ENCODE peak calls at places on chromosomes 11 and 22, in five cellular contexts. Z, I, J, L and R are unnamed samples.

GRCh38 chr22:36769541-36769940 is 6.4 kb downstream of the IFT27 start:
- DNase-seq in Z (no peak), I (no peak), J (no peak), L (no peak), R (no peak)

GRCh38 chr22:28952857-28953256 is 69.5 kb downstream of the ZNRF3 start:
- DNase-seq in Z (peak; percentile 43), I (no peak), J (no peak), L (peak; percentile 24), R (no peak)

GRCh38 chr22:23784215-23784732 is 2.5 kb upstream of the SMARCB1 start:
- DNase-seq in Z (no peak), I (no peak), J (no peak), L (no peak), R (no peak)

GRCh38 chr22:24521791-24522245 is 26.7 kb downstream of the UPB1 start:
- DNase-seq in Z (peak; percentile 81), I (peak; percentile 48), J (no peak), L (no peak), R (peak; percentile 73)

GRCh38 chr11:20303451-20303965 is 60.0 kb upstream of the HTATIP2 start:
- DNase-seq in Z (no peak), I (no peak), J (no peak), L (no peak), R (no peak)

GRCh38 chr11:7612661-7613393 is 60.5 kb downstream of the CYB5R2 start:
- DNase-seq in Z (no peak), I (no peak), J (no peak), L (no peak), R (no peak)

GRCh38 chr11:6219359-6219758 is 14.0 kb downstream of the C11orf42 start:
- DNase-seq in Z (no peak), I (no peak), J (no peak), L (peak; percentile 77), R (no peak)

GRCh38 chr11:35334385-35335090 is 84.8 kb downstream of the SLC1A2 start:
- DNase-seq in Z (no peak), I (no peak), J (no peak), L (no peak), R (peak; percentile 47)

GRCh38 chr11:23311986-23312940 is 452.0 kb upstream of the CCDC179 start:
- DNase-seq in Z (no peak), I (no peak), J (no peak), L (no peak), R (no peak)

GRCh38 chr11:114322934-114323333 is 26.7 kb downstream of the NNMT start:
- DNase-seq in Z (no peak), I (no peak), J (no peak), L (no peak), R (no peak)

GRCh38 chr22:22111267-22111751 is 128.7 kb upstream of the TOP3B start:
- DNase-seq in Z (no peak), I (no peak), J (no peak), L (peak; percentile 17), R (peak; percentile 86)

GRCh38 chr11:61507962-61508824 is at the start of gene LRRC10B:
- DNase-seq in Z (no peak), I (peak; percentile 45), J (no peak), L (no peak), R (peak; percentile 45)

GRCh38 chr11:6576471-6577373 is 26.7 kb downstream of the RRP8 start:
- DNase-seq in Z (no peak), I (no peak), J (no peak), L (no peak), R (no peak)

GRCh38 chr11:66317322-66317765 is 500 bp upstream of the CD248 start:
- DNase-seq in Z (no peak), I (no peak), J (peak; percentile 47), L (no peak), R (no peak)

GRCh38 chr11:122731500-122731913 is 76.0 kb downstream of the UBASH3B start:
- DNase-seq in Z (no peak), I (no peak), J (no peak), L (no peak), R (no peak)

GRCh38 chr22:24516301-24516737 is 21.2 kb downstream of the UPB1 start:
- DNase-seq in Z (no peak), I (no peak), J (no peak), L (peak; percentile 78), R (peak; percentile 52)

GRCh38 chr11:8093931-8094575 is 13.0 kb downstream of the TUB start:
- DNase-seq in Z (no peak), I (no peak), J (no peak), L (no peak), R (no peak)

GRCh38 chr11:26621147-26621546 is 49.1 kb upstream of the MUC15 start:
- DNase-seq in Z (no peak), I (no peak), J (no peak), L (peak; percentile 81), R (no peak)

GRCh38 chr22:36977401-36977861 is 41.8 kb downstream of the TST start:
- DNase-seq in Z (peak; percentile 47), I (peak; percentile 59), J (peak; percentile 71), L (no peak), R (peak; percentile 82)

GRCh38 chr11:72421351-72421750 is 13.0 kb downstream of the CLPB start:
- DNase-seq in Z (no peak), I (no peak), J (no peak), L (no peak), R (no peak)

GRCh38 chr11:70825893-70826540 is 426.4 kb downstream of the SHANK2 start:
- DNase-seq in Z (no peak), I (no peak), J (no peak), L (no peak), R (no peak)

GRCh38 chr11:115242982-115243381 is 261.2 kb downstream of the CADM1 start:
- DNase-seq in Z (no peak), I (no peak), J (no peak), L (no peak), R (no peak)

GRCh38 chr11:68263444-68264035 is 8.2 kb downstream of the C11orf24 start:
- DNase-seq in Z (no peak), I (no peak), J (no peak), L (no peak), R (no peak)

GRCh38 chr11:62671272-62671603 is 235 bp upstream of the UQCC3 start:
- DNase-seq in Z (no peak), I (no peak), J (no peak), L (no peak), R (no peak)

GRCh38 chr11:110376711-110377324 is 52.9 kb upstream of the FDX1 start:
- DNase-seq in Z (peak; percentile 81), I (peak; percentile 27), J (no peak), L (peak; percentile 50), R (peak; percentile 38)

GRCh38 chr11:126799974-126800373 is 200.6 kb downstream of the KIRREL3 start:
- DNase-seq in Z (no peak), I (no peak), J (no peak), L (peak; percentile 26), R (no peak)

GRCh38 chr22:48717883-48718817 is 1109.5 kb downstream of the BRD1 start:
- DNase-seq in Z (no peak), I (no peak), J (no peak), L (no peak), R (no peak)

GRCh38 chr22:40258463-40259046 is 80.8 kb downstream of the TNRC6B start:
- DNase-seq in Z (no peak), I (no peak), J (no peak), L (no peak), R (no peak)

GRCh38 chr11:57426754-57427691 is at the start of gene SLC43A3:
- DNase-seq in Z (peak; percentile 80), I (peak; percentile 27), J (peak; percentile 72), L (peak; percentile 66), R (peak; percentile 85)

GRCh38 chr11:111463276-111463675 is 48.9 kb downstream of the BTG4 start:
- DNase-seq in Z (no peak), I (no peak), J (no peak), L (no peak), R (no peak)

GRCh38 chr11:2233693-2234455 is 36.5 kb downstream of the ASCL2 start:
- DNase-seq in Z (peak; percentile 26), I (no peak), J (no peak), L (no peak), R (no peak)

GRCh38 chr11:43541993-43542392 is 138.5 kb upstream of the HSD17B12 start:
- DNase-seq in Z (no peak), I (no peak), J (no peak), L (no peak), R (no peak)
- TF ChIP-seq CTCF in Z (no peak), I (no peak), J (no peak), L (no peak), R (no peak)

GRCh38 chr11:134275188-134275533 is 1.0 kb upstream of the GLB1L3 start:
- DNase-seq in Z (no peak), I (no peak), J (no peak), L (no peak), R (no peak)

GRCh38 chr11:134277176-134278001 is 1.2 kb downstream of the GLB1L3 start:
- DNase-seq in Z (no peak), I (no peak), J (no peak), L (no peak), R (no peak)

GRCh38 chr11:134276396-134277175 is 407 bp downstream of the GLB1L3 start:
- DNase-seq in Z (no peak), I (no peak), J (no peak), L (no peak), R (no peak)

GRCh38 chr11:134273317-134273712 is 2.9 kb upstream of the GLB1L3 start:
- DNase-seq in Z (no peak), I (no peak), J (no peak), L (no peak), R (no peak)

GRCh38 chr11:134275534-134276395 is at the start of gene GLB1L3:
- DNase-seq in Z (no peak), I (peak; percentile 22), J (peak; percentile 30), L (no peak), R (peak; percentile 71)
- TF ChIP-seq CTCF in Z (no peak), I (peak; percentile 43), J (no peak), L (peak; percentile 41), R (peak; percentile 48)

GRCh38 chr11:469684-470667 is 19.9 kb downstream of the PTDSS2 start:
- DNase-seq in Z (peak; percentile 75), I (no peak), J (no peak), L (peak; percentile 37), R (no peak)
- TF ChIP-seq CTCF in Z (no peak), I (no peak), J (no peak), L (peak; percentile 5), R (no peak)

DNA sequence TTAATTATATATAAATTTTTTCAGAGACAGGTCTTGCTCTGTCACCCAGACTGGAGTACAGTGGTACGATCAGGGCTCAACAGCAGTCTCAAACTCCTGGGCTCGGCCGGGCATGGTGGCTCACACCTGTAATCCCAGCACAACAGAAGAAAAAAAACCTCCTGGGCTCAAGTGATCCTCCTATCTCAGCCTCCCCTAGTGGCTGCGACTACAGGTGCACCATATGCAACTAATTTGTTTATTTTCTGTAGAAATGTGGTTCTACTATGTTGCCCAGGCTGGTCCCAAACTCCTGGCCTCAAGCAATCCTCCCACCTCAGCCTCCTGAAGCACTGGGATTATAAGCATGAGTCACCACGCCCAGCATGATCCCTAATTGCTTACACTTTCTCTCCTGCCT is 56.1 kb upstream of the SLC35C1 start:
- DNase-seq in Z (no peak), I (no peak), J (no peak), L (no peak), R (no peak)
- TF ChIP-seq CTCF in Z (no peak), I (no peak), J (no peak), L (no peak), R (no peak)

GRCh38 chr22:17888855-17889254 is 114.6 kb upstream of the BID start:
- DNase-seq in Z (no peak), I (no peak), J (no peak), L (no peak), R (no peak)
- TF ChIP-seq CTCF in Z (no peak), I (peak; percentile 53), J (no peak), L (peak; percentile 51), R (no peak)